ENCODE peak calls at places on chromosomes 12 and 14, in six cellular contexts. K is NCI-H187, F is aorta, Q is NAMALWA, L is WTC11, N is left cardiac atrium. U is an unnamed sample.

GRCh38 chr12:96194901-96195844 is 998 bp downstream of the ELK3 start:
- DNase-seq in F (peak), Q (peak), K (no peak), N (peak), L (peak), U (no peak)

GRCh38 chr12:109625131-109625559 is 51.6 kb downstream of the MVK start:
- DNase-seq in N (peak), Q (no peak), F (no peak), K (no peak), L (no peak), U (no peak)

GRCh38 chr14:67526676-67527459 is 6.2 kb upstream of the PLEKHH1 start:
- DNase-seq in K (peak), N (peak), Q (peak), F (peak), L (peak), U (no peak)

GRCh38 chr12:89384750-89385273 is 32.5 kb upstream of the DUSP6 start:
- DNase-seq in K (no peak), Q (no peak), N (no peak), F (no peak), L (no peak), U (no peak)

GRCh38 chr14:30872602-30873001 is 1.8 kb upstream of the COCH start:
- DNase-seq in Q (no peak), N (no peak), K (no peak), L (no peak), F (no peak), U (no peak)

GRCh38 chr12:13606290-13606689 is 375.1 kb downstream of the GRIN2B start:
- DNase-seq in Q (no peak), L (peak), F (no peak), N (no peak), K (peak), U (no peak)

GRCh38 chr14:74945261-74945851 is 10.0 kb downstream of the PGF start:
- DNase-seq in L (peak), F (peak), K (no peak), Q (peak), N (no peak), U (no peak)

GRCh38 chr14:53855574-53855973 is 101.1 kb downstream of the BMP4 start:
- DNase-seq in F (no peak), N (no peak), Q (no peak), L (no peak), K (no peak), U (no peak)

GRCh38 chr14:71371711-71372396 is 464.6 kb downstream of the PCNX1 start:
- DNase-seq in Q (no peak), N (no peak), L (no peak), K (no peak), F (no peak), U (no peak)

GRCh38 chr12:61348871-61349270 is 911.3 kb upstream of the USP15 start:
- DNase-seq in K (no peak), N (no peak), F (no peak), L (no peak), Q (no peak), U (no peak)

GRCh38 chr12:118850244-118850825 is 131.0 kb upstream of the SRRM4 start:
- DNase-seq in F (no peak), K (peak), L (peak), N (no peak), Q (peak), U (peak)

GRCh38 chr14:28773917-28774691 is 7.5 kb downstream of the FOXG1 start:
- DNase-seq in N (no peak), K (peak), Q (no peak), F (no peak), L (peak), U (no peak)

GRCh38 chr12:26928661-26929060 is 9.1 kb downstream of the INTS13 start:
- DNase-seq in F (no peak), Q (no peak), N (no peak), L (no peak), K (no peak), U (no peak)

GRCh38 chr12:96208346-96208745 is 14.2 kb downstream of the ELK3 start:
- DNase-seq in F (no peak), L (no peak), K (no peak), N (no peak), Q (no peak), U (no peak)

GRCh38 chr12:115859231-115859630 is 418.3 kb downstream of the MED13L start:
- DNase-seq in F (no peak), K (no peak), L (no peak), N (no peak), Q (no peak), U (no peak)

GRCh38 chr14:88189840-88190191 is 133.3 kb downstream of the KCNK10 start:
- DNase-seq in N (no peak), Q (no peak), F (no peak), K (no peak), L (no peak), U (no peak)

GRCh38 chr14:35883677-35884293 is 57.6 kb downstream of the BRMS1L start:
- DNase-seq in N (peak), L (no peak), Q (peak), K (peak), F (no peak), U (no peak)

GRCh38 chr14:100692256-100692655 is 34.4 kb upstream of the DLK1 start:
- DNase-seq in K (no peak), Q (no peak), F (no peak), N (no peak), L (no peak), U (no peak)

GRCh38 chr12:65725376-65725775 is 98.9 kb upstream of the HMGA2 start:
- DNase-seq in F (no peak), K (no peak), N (no peak), L (no peak), Q (no peak), U (no peak)

GRCh38 chr12:25839470-25839869 is 119.0 kb upstream of the RASSF8 start:
- DNase-seq in L (no peak), N (no peak), F (no peak), Q (no peak), K (no peak), U (no peak)

GRCh38 chr14:90140956-90141316 is 79.1 kb downstream of the KCNK13 start:
- DNase-seq in N (no peak), L (no peak), K (no peak), F (no peak), Q (no peak), U (no peak)